ENCODE peak calls at places on chromosomes 5 and 9, in eight cellular contexts. P, D, G, A, C, I, F and Z are unnamed samples.

GRCh38 chr5:104297076-104297475 is 734.5 kb upstream of the NUDT12 start:
- DNase-seq in P (no peak), A (no peak), I (no peak), F (no peak), C (no peak), D (no peak), G (no peak), Z (no peak)

GRCh38 chr9:130867556-130867955 is 29.1 kb downstream of the QRFP start:
- DNase-seq in I (no peak), D (no peak), P (no peak), G (no peak), C (no peak), A (no peak), F (no peak), Z (no peak)

GRCh38 chr9:18874069-18874468 is 158.9 kb downstream of the SAXO1 start:
- DNase-seq in C (no peak), F (no peak), I (no peak), D (no peak), P (no peak), A (no peak), G (no peak), Z (no peak)

GRCh38 chr5:180670586-180671359 is 21.4 kb upstream of the FLT4 start:
- DNase-seq in F (peak; percentile 72), A (peak; percentile 48), P (no peak), I (peak; percentile 66), G (peak; percentile 80), C (peak; percentile 61), D (no peak), Z (peak; percentile 40)

GRCh38 chr9:16985559-16986348 is 115.3 kb upstream of the BNC2 start:
- DNase-seq in D (peak; percentile 95), G (no peak), P (no peak), F (no peak), C (no peak), I (peak; percentile 56), A (no peak), Z (no peak)

GRCh38 chr5:150774145-150774544 is 4.4 kb upstream of the SMIM3 start:
- DNase-seq in A (peak; percentile 48), P (no peak), I (peak; percentile 90), D (no peak), G (no peak), F (no peak), C (no peak), Z (no peak)

GRCh38 chr9:35367451-35367850 is 122.5 kb upstream of the RUSC2 start:
- DNase-seq in D (no peak), A (no peak), F (no peak), C (no peak), P (no peak), G (no peak), I (peak; percentile 82), Z (no peak)

GRCh38 chr9:137974746-137975526 is 97.4 kb downstream of the CACNA1B start:
- DNase-seq in D (peak; percentile 34), P (no peak), G (peak; percentile 17), F (no peak), I (no peak), A (no peak), C (no peak), Z (no peak)

GRCh38 chr5:137315534-137316345 is 183.4 kb downstream of the SPOCK1 start:
- DNase-seq in G (no peak), F (no peak), A (no peak), C (no peak), D (no peak), I (no peak), P (no peak), Z (no peak)

GRCh38 chr9:109253637-109254284 is 67.1 kb downstream of the EPB41L4B start:
- DNase-seq in C (no peak), I (peak; percentile 92), A (no peak), F (no peak), G (no peak), P (no peak), D (no peak), Z (no peak)

GRCh38 chr5:51376504-51376903 is 6.7 kb upstream of the ISL1 start:
- DNase-seq in A (no peak), D (no peak), I (no peak), G (no peak), F (no peak), P (no peak), C (no peak), Z (no peak)

GRCh38 chr5:141855265-141856029 is 22.8 kb downstream of the PCDH1 start:
- DNase-seq in F (no peak), G (peak; percentile 66), A (no peak), I (no peak), D (peak; percentile 85), P (no peak), C (peak; percentile 37), Z (no peak)

GRCh38 chr9:970310-971002 is 6.0 kb upstream of the DMRT3 start:
- DNase-seq in F (no peak), D (no peak), G (no peak), C (peak; percentile 79), I (no peak), P (no peak), A (no peak), Z (no peak)